ENCODE peak calls at places on chromosome 17, in ten cellular contexts. H, G, W, T, C, K, N, I, V and P are unnamed samples.

GRCh38 chr17:9666461-9667050 is 21.2 kb downstream of the USP43 start:
- DNase-seq in I (no peak), W (no peak), K (no peak), T (no peak), C (peak; percentile 19), H (no peak), V (no peak), N (no peak), G (no peak), P (no peak)

GRCh38 chr17:8941520-8941919 is 24.0 kb downstream of the PIK3R5 start:
- DNase-seq in V (no peak), K (no peak), H (no peak), C (peak; percentile 42), T (no peak), N (no peak), I (peak; percentile 79), G (peak; percentile 46), W (peak; percentile 43), P (no peak)

GRCh38 chr17:5126719-5127488 is 11.1 kb downstream of the USP6 start:
- DNase-seq in W (no peak), N (no peak), I (no peak), H (no peak), K (no peak), C (no peak), G (no peak), T (no peak), V (no peak), P (no peak)

GRCh38 chr17:1455291-1455747 is 713 bp downstream of the CRK start:
- DNase-seq in W (peak; percentile 19), I (peak; percentile 28), C (peak; percentile 66), K (peak; percentile 65), G (peak; percentile 18), V (peak; percentile 16), H (peak; percentile 21), T (peak; percentile 50), N (peak; percentile 71), P (peak; percentile 40)

GRCh38 chr17:2214047-2214717 is 89.4 kb downstream of the SMG6 start:
- DNase-seq in C (no peak), W (no peak), N (peak; percentile 18), I (no peak), H (no peak), T (no peak), K (no peak), G (no peak), V (no peak), P (no peak)

GRCh38 chr17:31548709-31549108 is 157.2 kb downstream of the RAB11FIP4 start:
- DNase-seq in W (no peak), C (peak; percentile 27), G (no peak), N (no peak), T (no peak), H (no peak), K (no peak), V (no peak), I (no peak), P (no peak)

GRCh38 chr17:18356624-18357023 is 6.7 kb downstream of the SHMT1 start:
- DNase-seq in C (no peak), G (no peak), K (no peak), W (no peak), H (no peak), V (no peak), T (no peak), I (no peak), N (no peak), P (no peak)

GRCh38 chr17:65850486-65850885 is 289.0 kb upstream of the AXIN2 start:
- DNase-seq in N (no peak), T (no peak), K (no peak), V (no peak), G (no peak), I (no peak), W (no peak), C (no peak), H (no peak), P (no peak)

GRCh38 chr17:40340327-40340726 is 24.2 kb downstream of the GJD3 start:
- DNase-seq in N (no peak), T (no peak), C (no peak), G (no peak), K (no peak), I (no peak), V (no peak), W (no peak), H (no peak), P (no peak)

GRCh38 chr17:65886240-65886639 is 305.7 kb downstream of the CEP112 start:
- DNase-seq in K (no peak), T (no peak), C (no peak), W (no peak), G (no peak), H (no peak), I (no peak), V (no peak), N (no peak), P (no peak)

GRCh38 chr17:9226794-9227135 is 205.5 kb downstream of the NTN1 start:
- DNase-seq in G (no peak), I (peak; percentile 57), H (no peak), W (no peak), C (no peak), T (no peak), V (no peak), N (no peak), K (peak; percentile 61), P (no peak)

GRCh38 chr17:68613739-68614298 is 12.7 kb upstream of the FAM20A start:
- DNase-seq in I (no peak), H (peak; percentile 83), K (peak; percentile 58), G (no peak), W (no peak), N (peak; percentile 60), C (peak; percentile 20), V (peak; percentile 19), T (peak; percentile 56), P (no peak)

GRCh38 chr17:49525831-49526741 is 31.0 kb downstream of the NGFR start:
- DNase-seq in H (no peak), V (no peak), K (peak; percentile 9), N (no peak), C (no peak), I (no peak), G (no peak), W (no peak), T (no peak), P (no peak)

GRCh38 chr17:57862410-57862989 is 12.7 kb upstream of the MRPS23 start:
- DNase-seq in C (no peak), T (no peak), N (no peak), H (no peak), V (no peak), K (no peak), W (no peak), G (no peak), I (no peak), P (no peak)

GRCh38 chr17:50480854-50481490 is 2.3 kb downstream of the RSAD1 start:
- DNase-seq in T (no peak), I (no peak), K (no peak), C (no peak), V (no peak), H (peak; percentile 69), W (no peak), G (no peak), N (no peak), P (no peak)

GRCh38 chr17:41367426-41368075 is 2.1 kb downstream of the KRT33B start:
- DNase-seq in W (no peak), I (no peak), G (no peak), C (no peak), N (no peak), H (no peak), T (no peak), K (no peak), V (no peak), P (no peak)

GRCh38 chr17:42985225-42985624 is 4.9 kb downstream of the RUNDC1 start:
- DNase-seq in W (no peak), N (no peak), V (no peak), K (no peak), G (no peak), H (peak; percentile 99), T (no peak), I (no peak), C (no peak), P (no peak)

GRCh38 chr17:82892869-82893565 is 53.2 kb upstream of the ZNF750 start:
- DNase-seq in K (no peak), V (no peak), I (peak; percentile 84), C (peak; percentile 58), W (peak; percentile 55), T (no peak), N (no peak), G (peak; percentile 63), H (no peak), P (peak; percentile 82)

GRCh38 chr17:34305606-34306005 is 13.6 kb upstream of the CCL8 start:
- DNase-seq in N (no peak), K (no peak), C (no peak), W (no peak), H (no peak), T (no peak), I (no peak), V (no peak), G (no peak), P (no peak)